ENCODE peak calls at places on chromosomes 13 and 19, in four cellular contexts. L, I, N and K are unnamed samples.
A peak's percentile ranks its signal among the peaks of the same experiment; 100 is the strongest.

GRCh38 chr19:17933414-17934129 is 757 bp downstream of the CCDC124 start:
- DNase-seq in L (no peak), I (no peak), N (no peak), K (no peak)

GRCh38 chr13:97429681-97430081 is 4.3 kb upstream of the RAP2A start:
- DNase-seq in L (no peak), I (no peak), N (no peak), K (no peak)

GRCh38 chr19:39474139-39474620 is 6.5 kb upstream of the TIMM50 start:
- DNase-seq in L (peak; percentile 49), I (peak; percentile 72), N (peak; percentile 36), K (peak; percentile 84)

GRCh38 chr19:29663861-29664752 is 1.2 kb upstream of the PLEKHF1 start:
- DNase-seq in L (peak; percentile 19), I (no peak), N (no peak), K (no peak)

GRCh38 chr19:7928334-7928706 is 2.4 kb upstream of the CTXN1 start:
- DNase-seq in L (no peak), I (no peak), N (no peak), K (peak; percentile 57)

GRCh38 chr13:96821381-96821780 is 172.9 kb downstream of the OXGR1 start:
- DNase-seq in L (no peak), I (no peak), N (no peak), K (no peak)

GRCh38 chr13:102800145-102801041 is 1.5 kb downstream of the BIVM start:
- DNase-seq in L (peak; percentile 89), I (peak; percentile 88), N (peak; percentile 80), K (peak; percentile 95)

GRCh38 chr19:45380107-45380506 is 9.7 kb upstream of the ERCC2 start:
- DNase-seq in L (no peak), I (no peak), N (no peak), K (no peak)

GRCh38 chr19:35037716-35038622 is 3.6 kb upstream of the HPN start:
- DNase-seq in L (peak; percentile 55), I (no peak), N (no peak), K (peak; percentile 71)

GRCh38 chr19:18895038-18895827 is 725 bp downstream of the CERS1 start:
- DNase-seq in L (peak; percentile 46), I (no peak), N (no peak), K (peak; percentile 91)

GRCh38 chr19:51002542-51003311 is 1.3 kb upstream of the KLK8 start:
- DNase-seq in L (no peak), I (no peak), N (no peak), K (no peak)

GRCh38 chr13:98959299-98959698 is 18.6 kb downstream of the DOCK9 start:
- DNase-seq in L (no peak), I (no peak), N (no peak), K (peak; percentile 53)

GRCh38 chr13:112838038-112838965 is 130.7 kb upstream of the MCF2L start:
- DNase-seq in L (no peak), I (no peak), N (no peak), K (no peak)

GRCh38 chr13:50518791-50519201 is 324.7 kb downstream of the DLEU7 start:
- DNase-seq in L (no peak), I (no peak), N (no peak), K (no peak)

GRCh38 chr13:44576396-44577235 is 486 bp upstream of the TSC22D1 start:
- DNase-seq in L (peak; percentile 38), I (peak; percentile 52), N (peak; percentile 37), K (peak; percentile 30)

GRCh38 chr19:53608381-53608780 is 23.4 kb upstream of the DPRX start:
- DNase-seq in L (no peak), I (no peak), N (no peak), K (no peak)

GRCh38 chr19:52391135-52391534 is 6.5 kb upstream of the ZNF528 start:
- DNase-seq in L (no peak), I (no peak), N (no peak), K (peak; percentile 27)
- TF ChIP-seq CTCF in L (no peak), I (no peak), N (no peak), K (peak; percentile 11)

DNA sequence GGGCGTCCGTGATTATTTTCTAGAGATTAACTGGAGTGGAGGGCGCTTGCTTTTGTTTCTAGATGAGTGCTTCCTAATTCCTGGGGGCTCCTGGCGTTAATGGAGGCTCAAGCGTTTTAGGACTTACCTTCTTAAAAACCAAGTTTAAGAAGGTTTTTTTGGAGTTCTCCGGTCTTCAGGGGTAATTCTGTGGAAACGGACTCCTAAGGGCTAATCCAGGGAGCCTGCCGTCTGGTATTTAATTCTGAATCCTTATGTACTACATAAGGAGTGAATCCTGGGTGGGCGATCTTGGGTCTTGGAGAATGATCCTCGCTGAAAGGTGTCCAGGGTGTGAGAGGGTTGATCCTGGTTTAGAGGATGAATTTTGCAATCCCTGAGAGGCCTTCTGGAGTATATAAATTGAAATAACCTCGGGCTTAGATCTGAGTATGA is 357 bp downstream of the RPS11 start:
- DNase-seq in L (no peak), I (no peak), N (no peak), K (no peak)
- TF ChIP-seq CTCF in L (no peak), I (no peak), N (no peak), K (no peak)

GRCh38 chr13:21745307-21745706 is 74.4 kb downstream of the FGF9 start:
- DNase-seq in L (no peak), I (no peak), N (no peak), K (no peak)

GRCh38 chr13:21752501-21752900 is 81.6 kb downstream of the FGF9 start:
- DNase-seq in L (no peak), I (no peak), N (no peak), K (no peak)

GRCh38 chr13:21744149-21744548 is 73.3 kb downstream of the FGF9 start:
- DNase-seq in L (no peak), I (no peak), N (no peak), K (no peak)

GRCh38 chr13:21749410-21749809 is 78.5 kb downstream of the FGF9 start:
- DNase-seq in L (no peak), I (no peak), N (no peak), K (no peak)

DNA sequence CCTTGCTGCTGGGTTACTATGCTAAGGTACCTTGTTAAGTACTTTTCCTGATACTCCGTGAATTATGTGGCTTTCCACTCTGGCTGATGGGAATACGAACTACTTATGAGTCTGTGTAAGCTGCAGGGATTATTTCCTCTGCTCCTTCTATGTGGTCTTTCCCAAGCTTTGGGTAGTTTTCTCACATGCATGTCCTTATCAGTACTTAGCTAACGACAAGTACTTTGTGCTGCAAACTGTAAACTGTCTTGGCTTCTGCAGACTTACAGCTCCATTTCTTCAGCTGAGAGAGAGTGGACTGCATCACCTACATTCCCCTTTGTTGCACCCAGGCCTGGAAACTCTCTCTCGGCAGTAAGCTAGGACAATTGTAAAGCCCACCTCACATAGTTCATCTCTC is 76.6 kb downstream of the FGF9 start:
- DNase-seq in L (no peak), I (no peak), N (no peak), K (no peak)
- TF ChIP-seq CTCF in L (no peak), I (no peak), N (no peak), K (no peak)

DNA sequence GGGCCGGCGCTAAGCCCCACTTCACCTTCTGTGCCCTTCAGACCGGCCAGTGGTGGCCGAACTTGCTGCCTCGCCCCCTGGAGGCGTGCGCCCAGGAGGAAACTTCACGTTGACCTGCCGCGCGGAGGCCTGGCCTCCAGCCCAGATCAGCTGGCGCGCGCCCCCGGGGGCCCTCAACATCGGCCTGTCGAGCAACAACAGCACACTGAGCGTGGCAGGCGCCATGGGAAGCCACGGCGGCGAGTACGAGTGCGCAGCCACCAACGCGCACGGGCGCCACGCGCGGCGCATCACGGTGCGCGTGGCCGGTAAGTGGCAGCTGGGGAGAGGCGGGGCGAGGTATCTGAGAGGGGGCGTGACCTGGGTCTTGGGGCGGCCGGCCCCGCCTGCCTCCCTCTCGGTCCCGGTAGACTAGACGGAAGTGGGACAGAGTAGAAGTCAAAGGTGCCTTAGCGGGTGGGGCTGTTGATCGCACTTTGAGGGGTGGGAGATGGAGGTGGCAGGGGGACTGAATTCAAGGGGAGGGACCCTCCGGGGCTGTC is 5.6 kb downstream of the ICAM5 start:
- DNase-seq in L (peak; percentile 37), I (peak; percentile 86), N (no peak), K (no peak)
- TF ChIP-seq CTCF in L (no peak), I (peak; percentile 18), N (no peak), K (no peak)

GRCh38 chr19:2291185-2291751 is 9.3 kb upstream of the PEAK3 start:
- DNase-seq in L (no peak), I (no peak), N (no peak), K (peak; percentile 65)
- TF ChIP-seq CTCF in L (no peak), I (no peak), N (no peak), K (no peak)